ENCODE peak calls at places on chromosomes 1 and 21, in seven cellular contexts. Y, I, T, U, N, E and C are unnamed samples.

GRCh38 chr1:11321656-11322491 is 48.9 kb downstream of the UBIAD1 start:
- DNase-seq in Y (no peak), I (no peak), T (no peak), U (no peak), N (peak), E (no peak), C (no peak)

GRCh38 chr1:22048351-22049192 is 3.9 kb upstream of the CDC42 start:
- DNase-seq in Y (no peak), I (peak), T (peak), U (no peak), N (peak), E (no peak), C (no peak)

GRCh38 chr1:210233216-210233494 is 559 bp downstream of the SERTAD4 start:
- DNase-seq in Y (peak), I (no peak), T (no peak), U (no peak), N (no peak), E (no peak), C (no peak)

GRCh38 chr1:107263291-107263790 is 122.5 kb downstream of the NTNG1 start:
- DNase-seq in Y (no peak), I (no peak), T (no peak), U (no peak), N (no peak), E (no peak), C (no peak)

GRCh38 chr1:22261580-22261979 is 118.7 kb upstream of the WNT4 start:
- DNase-seq in Y (no peak), I (no peak), T (no peak), U (no peak), N (no peak), E (no peak), C (no peak)

GRCh38 chr21:29168874-29169273 is 38.4 kb downstream of the MAP3K7CL start:
- DNase-seq in Y (no peak), I (no peak), T (no peak), U (no peak), N (peak), E (no peak), C (no peak)

GRCh38 chr1:185315364-185316108 is 1.5 kb downstream of the IVNS1ABP start:
- DNase-seq in Y (no peak), I (no peak), T (no peak), U (no peak), N (no peak), E (peak), C (no peak)

GRCh38 chr1:168794057-168794456 is 65.1 kb upstream of the DPT start:
- DNase-seq in Y (no peak), I (no peak), T (no peak), U (no peak), N (peak), E (no peak), C (no peak)

GRCh38 chr1:20723159-20723536 is 5.3 kb upstream of the KIF17 start:
- DNase-seq in Y (no peak), I (no peak), T (no peak), U (no peak), N (no peak), E (no peak), C (no peak)

GRCh38 chr1:43354936-43355335 is 3.8 kb upstream of the CDC20 start:
- DNase-seq in Y (no peak), I (no peak), T (peak), U (no peak), N (no peak), E (no peak), C (no peak)

GRCh38 chr1:61397915-61398314 is 315.6 kb downstream of the NFIA start:
- DNase-seq in Y (no peak), I (no peak), T (peak), U (no peak), N (no peak), E (no peak), C (no peak)

GRCh38 chr1:155086182-155086741 is 7.6 kb downstream of the EFNA3 start:
- DNase-seq in Y (peak), I (peak), T (no peak), U (no peak), N (no peak), E (no peak), C (no peak)

GRCh38 chr1:32619701-32620485 is 30.5 kb downstream of the ZBTB8OS start:
- DNase-seq in Y (no peak), I (peak), T (peak), U (no peak), N (no peak), E (no peak), C (no peak)

GRCh38 chr1:189769448-189769847 is 708.2 kb downstream of the BRINP3 start:
- DNase-seq in Y (no peak), I (no peak), T (peak), U (no peak), N (no peak), E (no peak), C (no peak)

GRCh38 chr1:157431751-157432150 is 120.6 kb downstream of the FCRL5 start:
- DNase-seq in Y (no peak), I (peak), T (peak), U (no peak), N (peak), E (no peak), C (peak)

GRCh38 chr1:4395158-4395557 is 259.3 kb upstream of the AJAP1 start:
- DNase-seq in Y (no peak), I (no peak), T (no peak), U (no peak), N (no peak), E (no peak), C (no peak)

GRCh38 chr1:153922076-153922837 is 515 bp downstream of the GATAD2B start:
- DNase-seq in Y (no peak), I (no peak), T (no peak), U (no peak), N (peak), E (peak), C (no peak)

GRCh38 chr1:31957701-31958674 is 19.8 kb upstream of the PTP4A2 start:
- DNase-seq in Y (no peak), I (no peak), T (no peak), U (no peak), N (no peak), E (no peak), C (no peak)

GRCh38 chr1:51514733-51515132 is 4.3 kb downstream of the EPS15 start:
- DNase-seq in Y (no peak), I (no peak), T (no peak), U (no peak), N (no peak), E (no peak), C (no peak)

GRCh38 chr1:51516639-51517158 is 2.4 kb downstream of the EPS15 start:
- DNase-seq in Y (no peak), I (no peak), T (peak), U (no peak), N (no peak), E (no peak), C (no peak)

GRCh38 chr1:51515982-51516638 is 3.0 kb downstream of the EPS15 start:
- DNase-seq in Y (no peak), I (no peak), T (no peak), U (no peak), N (no peak), E (no peak), C (no peak)

GRCh38 chr1:51517361-51518032 is 1.6 kb downstream of the EPS15 start:
- DNase-seq in Y (no peak), I (peak), T (peak), U (no peak), N (peak), E (no peak), C (no peak)

GRCh38 chr1:51515312-51515960 is 3.6 kb downstream of the EPS15 start:
- DNase-seq in Y (no peak), I (no peak), T (no peak), U (no peak), N (no peak), E (no peak), C (no peak)
- TF ChIP-seq CTCF in Y (no peak), I (no peak), T (no peak), U (no peak), N (no peak), E (no peak), C (no peak)

GRCh38 chr1:23577056-23577985 is 18.0 kb upstream of the ID3 start:
- DNase-seq in Y (peak), I (peak), T (peak), U (no peak), N (peak), E (no peak), C (peak)
- H3K4me3 ChIP-seq in Y (no peak), I (peak), T (peak), U (peak), N (no peak), E (no peak), C (peak)

DNA sequence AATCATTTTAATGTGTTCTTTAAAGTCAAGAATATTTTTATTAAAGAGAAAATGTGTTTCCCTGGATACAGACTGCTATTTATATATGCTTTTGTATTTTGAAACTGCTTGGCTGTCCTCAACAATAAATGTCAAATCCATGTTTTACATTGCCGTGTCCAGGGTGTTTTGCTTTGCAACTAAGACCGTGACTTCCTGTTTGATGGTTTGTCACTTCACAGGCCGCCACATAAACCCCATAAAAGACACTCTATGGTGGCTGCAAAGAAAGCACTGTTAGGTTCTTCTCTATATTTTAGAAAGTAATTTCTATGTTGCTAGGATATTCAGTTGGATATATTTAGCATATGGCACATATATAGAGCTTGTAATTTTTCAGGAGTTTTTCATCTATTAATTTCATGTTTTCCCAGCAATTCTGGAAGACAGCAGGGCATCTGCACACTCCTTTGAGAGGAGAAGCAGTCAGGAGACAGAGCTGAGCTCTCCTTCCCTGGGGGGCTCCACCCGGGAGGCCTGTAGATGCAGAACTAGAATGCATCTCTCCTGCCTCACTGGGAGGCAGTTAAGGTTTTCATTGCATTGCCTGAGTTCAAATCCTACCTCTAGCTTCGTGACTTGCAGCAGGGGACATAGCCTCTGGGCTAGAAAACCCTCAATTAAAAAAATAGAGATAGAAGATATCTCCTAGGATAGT is 33.1 kb downstream of the PRDM2 start:
- DNase-seq in Y (no peak), I (no peak), T (no peak), U (no peak), N (no peak), E (no peak), C (no peak)
- TF ChIP-seq CTCF in Y (no peak), I (no peak), T (no peak), U (no peak), N (no peak), E (no peak), C (no peak)

DNA sequence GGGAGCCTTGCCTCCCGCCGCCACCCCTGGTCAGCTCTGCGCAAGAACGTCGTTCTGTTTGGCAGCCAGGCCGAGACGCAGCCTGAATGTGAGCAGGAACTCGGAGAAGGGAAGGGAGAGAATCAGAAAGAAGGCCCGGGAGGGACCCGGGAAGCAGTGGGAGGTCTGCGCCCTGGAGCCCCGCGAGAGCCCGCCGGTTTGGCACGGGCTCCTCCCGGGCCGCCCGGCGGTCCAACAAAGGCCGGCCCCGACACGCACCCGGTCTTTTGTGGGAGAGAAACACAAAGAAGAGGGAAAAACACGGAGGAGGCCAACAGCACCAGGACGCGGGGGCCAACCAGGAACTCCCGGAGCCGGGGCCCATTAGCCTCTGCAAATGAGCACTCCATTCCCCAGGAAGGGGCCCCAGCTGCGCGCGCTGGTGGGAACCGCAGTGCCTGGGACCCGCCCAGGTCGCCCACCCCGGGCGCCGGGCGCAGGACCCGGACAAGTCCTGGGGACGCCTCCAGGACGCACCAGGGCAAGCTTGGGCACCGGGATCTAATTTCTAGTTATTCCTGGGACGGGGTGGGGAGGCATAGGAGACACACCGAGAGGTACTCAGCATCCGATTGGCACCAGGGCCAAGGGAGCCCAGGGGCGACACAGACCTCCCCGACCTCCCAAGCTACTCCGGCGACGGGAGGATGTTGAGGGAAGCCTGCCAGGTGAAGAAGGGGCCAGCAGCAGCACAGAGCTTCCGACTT is 2.7 kb upstream of the OLIG2 start:
- DNase-seq in Y (no peak), I (no peak), T (no peak), U (no peak), N (no peak), E (no peak), C (no peak)
- H3K4me3 ChIP-seq in Y (no peak), I (no peak), T (no peak), U (peak), N (no peak), E (no peak), C (no peak)

DNA sequence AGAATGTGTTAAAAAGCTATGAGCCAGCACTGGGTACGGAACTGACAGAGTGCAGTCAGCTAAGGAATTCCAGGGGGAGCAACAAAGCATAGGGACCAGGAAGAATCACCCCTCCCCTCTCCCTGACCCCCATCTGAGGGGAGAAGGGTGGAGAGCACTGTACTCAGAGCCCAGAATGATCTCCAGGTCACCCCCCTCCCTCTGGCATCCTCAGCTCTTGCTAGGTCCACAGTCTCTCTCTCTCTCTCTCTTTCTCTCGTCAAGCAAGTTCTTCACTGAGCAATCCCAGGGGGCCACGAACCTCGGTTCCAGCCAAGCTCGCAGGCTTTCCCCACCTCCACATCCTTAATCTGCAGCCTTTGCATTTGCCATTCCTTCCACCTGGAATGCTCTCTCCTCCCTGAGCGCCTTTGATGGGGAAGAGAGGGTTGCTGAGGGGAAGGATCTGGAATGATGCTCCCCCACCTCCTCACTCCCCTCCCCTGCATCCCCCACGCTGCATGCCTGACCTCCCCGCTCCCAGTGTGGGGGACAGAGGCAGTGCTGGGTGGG is 6.7 kb upstream of the WASF2 start:
- DNase-seq in Y (peak), I (peak), T (peak), U (no peak), N (no peak), E (no peak), C (no peak)
- TF ChIP-seq CTCF in Y (peak), I (peak), T (peak), U (peak), N (peak), E (no peak), C (peak)

GRCh38 chr1:41758490-41758889 is 160.2 kb downstream of the HIVEP3 start:
- DNase-seq in Y (no peak), I (peak), T (no peak), U (no peak), N (no peak), E (no peak), C (no peak)
- H3K4me3 ChIP-seq in Y (no peak), I (no peak), T (no peak), U (no peak), N (no peak), E (no peak), C (no peak)